ENCODE peak calls at places on chromosomes 13 and 19, in four cellular contexts. One of them, this sample, is unnamed.

GRCh38 chr13:111629933-111630332 is 309.5 kb downstream of the TEX29 start:
- DNase-seq in H1: no peak
- DNase-seq in mesendoderm: no peak
- DNase-seq in H9: peak; percentile 20
- DNase-seq in this sample: no peak

GRCh38 chr13:82412749-82413148 is 1469.5 kb downstream of the SLITRK1 start:
- DNase-seq in H1: no peak
- DNase-seq in mesendoderm: peak; percentile 4
- DNase-seq in H9: no peak
- DNase-seq in this sample: no peak

GRCh38 chr19:29672933-29673336 is 7.7 kb downstream of the PLEKHF1 start:
- DNase-seq in H1: no peak
- DNase-seq in mesendoderm: no peak
- DNase-seq in H9: no peak
- DNase-seq in this sample: no peak

GRCh38 chr19:16015805-16016173 is 60.5 kb upstream of the TPM4 start:
- DNase-seq in H1: no peak
- DNase-seq in mesendoderm: no peak
- DNase-seq in H9: no peak
- DNase-seq in this sample: no peak

GRCh38 chr13:106594986-106595385 is 27.0 kb upstream of the ARGLU1 start:
- DNase-seq in H1: no peak
- DNase-seq in mesendoderm: no peak
- DNase-seq in H9: no peak
- DNase-seq in this sample: no peak

GRCh38 chr13:104389722-104390121 is 1323.5 kb upstream of the SLC10A2 start:
- DNase-seq in H1: no peak
- DNase-seq in mesendoderm: no peak
- DNase-seq in H9: no peak
- DNase-seq in this sample: no peak

GRCh38 chr13:103431880-103432279 is 365.7 kb upstream of the SLC10A2 start:
- DNase-seq in H1: no peak
- DNase-seq in mesendoderm: no peak
- DNase-seq in H9: no peak
- DNase-seq in this sample: no peak

GRCh38 chr19:54014920-54015560 is 23.6 kb downstream of the CACNG6 start:
- DNase-seq in H1: no peak
- DNase-seq in mesendoderm: no peak
- DNase-seq in H9: no peak
- DNase-seq in this sample: no peak

GRCh38 chr19:7251502-7251901 is 42.7 kb downstream of the INSR start:
- DNase-seq in H1: no peak
- DNase-seq in mesendoderm: no peak
- DNase-seq in H9: no peak
- DNase-seq in this sample: no peak

GRCh38 chr19:48560095-48560530 is 8.1 kb downstream of the SULT2B1 start:
- DNase-seq in H1: no peak
- DNase-seq in mesendoderm: peak; percentile 54
- DNase-seq in H9: peak; percentile 44
- DNase-seq in this sample: no peak

GRCh38 chr19:41376241-41376997 is at the start of gene TMEM91:
- DNase-seq in H1: peak; percentile 85
- DNase-seq in mesendoderm: peak; percentile 63
- DNase-seq in H9: peak; percentile 69
- DNase-seq in this sample: no peak

GRCh38 chr19:36060430-36060829 is 5.7 kb downstream of the WDR62 start:
- DNase-seq in H1: peak; percentile 51
- DNase-seq in mesendoderm: peak; percentile 53
- DNase-seq in H9: peak; percentile 49
- DNase-seq in this sample: peak; percentile 63

GRCh38 chr19:34994286-34994642 is 5.9 kb upstream of the GRAMD1A start:
- DNase-seq in H1: no peak
- DNase-seq in mesendoderm: no peak
- DNase-seq in H9: no peak
- DNase-seq in this sample: no peak

GRCh38 chr13:36385471-36385870 is 39.3 kb upstream of the SPART start:
- DNase-seq in H1: no peak
- DNase-seq in mesendoderm: no peak
- DNase-seq in H9: no peak
- DNase-seq in this sample: peak; percentile 15

GRCh38 chr13:90321281-90321931 is 1026.1 kb upstream of the MIR17HG start:
- DNase-seq in H1: no peak
- DNase-seq in mesendoderm: no peak
- DNase-seq in H9: no peak
- DNase-seq in this sample: no peak

GRCh38 chr13:34174671-34175145 is 356.8 kb downstream of the RFC3 start:
- DNase-seq in H1: no peak
- DNase-seq in mesendoderm: no peak
- DNase-seq in H9: no peak
- DNase-seq in this sample: peak; percentile 33

GRCh38 chr13:50125306-50125555 is 110.0 kb downstream of the KCNRG start:
- DNase-seq in H1: no peak
- DNase-seq in mesendoderm: no peak
- DNase-seq in H9: no peak
- DNase-seq in this sample: no peak

GRCh38 chr19:18771328-18772242 is 19.5 kb downstream of the COMP start:
- DNase-seq in H1: no peak
- DNase-seq in mesendoderm: peak; percentile 54
- DNase-seq in H9: peak; percentile 62
- DNase-seq in this sample: no peak

GRCh38 chr13:63075126-63075525 is 1659.5 kb upstream of the PCDH20 start:
- DNase-seq in H1: no peak
- DNase-seq in mesendoderm: no peak
- DNase-seq in H9: no peak
- DNase-seq in this sample: no peak

GRCh38 chr19:46746281-46746965 is at the start of gene STRN4:
- DNase-seq in H1: peak; percentile 67
- DNase-seq in mesendoderm: peak; percentile 40
- DNase-seq in H9: no peak
- DNase-seq in this sample: no peak

GRCh38 chr13:40439928-40440327 is 226.5 kb downstream of the FOXO1 start:
- DNase-seq in H1: no peak
- DNase-seq in mesendoderm: no peak
- DNase-seq in H9: no peak
- DNase-seq in this sample: no peak

GRCh38 chr19:47232422-47233211 is 1.6 kb upstream of the BBC3 start:
- DNase-seq in H1: no peak
- DNase-seq in mesendoderm: no peak
- DNase-seq in H9: no peak
- DNase-seq in this sample: peak; percentile 82

GRCh38 chr13:23960566-23961156 is 63.4 kb upstream of the C1QTNF9B start:
- DNase-seq in H1: no peak
- DNase-seq in mesendoderm: peak; percentile 67
- DNase-seq in H9: no peak
- DNase-seq in this sample: peak; percentile 60

GRCh38 chr13:31431722-31432137 is 232.0 kb downstream of the B3GLCT start:
- DNase-seq in H1: peak; percentile 85
- DNase-seq in mesendoderm: peak; percentile 53
- DNase-seq in H9: peak; percentile 54
- DNase-seq in this sample: peak; percentile 28

GRCh38 chr19:5893907-5894703 is 9.5 kb downstream of the NDUFA11 start:
- DNase-seq in H1: no peak
- DNase-seq in mesendoderm: no peak
- DNase-seq in H9: no peak
- DNase-seq in this sample: no peak

GRCh38 chr19:608155-609000 is 18.7 kb downstream of the HCN2 start:
- DNase-seq in H1: no peak
- DNase-seq in mesendoderm: no peak
- DNase-seq in H9: no peak
- DNase-seq in this sample: no peak

GRCh38 chr13:39327080-39327479 is 275.9 kb downstream of the LHFPL6 start:
- DNase-seq in H1: no peak
- DNase-seq in mesendoderm: no peak
- DNase-seq in H9: no peak
- DNase-seq in this sample: no peak

GRCh38 chr13:39321578-39321977 is 281.4 kb downstream of the LHFPL6 start:
- DNase-seq in H1: no peak
- DNase-seq in mesendoderm: no peak
- DNase-seq in H9: no peak
- DNase-seq in this sample: peak; percentile 13

GRCh38 chr13:39322836-39323585 is 280.0 kb downstream of the LHFPL6 start:
- DNase-seq in H1: no peak
- DNase-seq in mesendoderm: no peak
- DNase-seq in H9: no peak
- DNase-seq in this sample: no peak

GRCh38 chr13:39326471-39326870 is 276.5 kb downstream of the LHFPL6 start:
- DNase-seq in H1: no peak
- DNase-seq in mesendoderm: no peak
- DNase-seq in H9: no peak
- DNase-seq in this sample: no peak

GRCh38 chr13:39324806-39325311 is 278.1 kb downstream of the LHFPL6 start:
- DNase-seq in H1: no peak
- DNase-seq in mesendoderm: no peak
- DNase-seq in H9: no peak
- DNase-seq in this sample: no peak
- H4K5ac ChIP-seq in H1: no peak overlapping the region
- H4K5ac ChIP-seq in mesendoderm: no peak overlapping the region
- H4K5ac ChIP-seq in H9: no peak overlapping the region
- H4K5ac ChIP-seq in this sample: no peak overlapping the region

GRCh38 chr13:79270859-79271258 is 135.2 kb downstream of the RBM26 start:
- DNase-seq in H1: no peak
- DNase-seq in mesendoderm: no peak
- DNase-seq in H9: no peak
- DNase-seq in this sample: no peak
- H4K5ac ChIP-seq in H1: no peak overlapping the region
- H4K5ac ChIP-seq in mesendoderm: no peak overlapping the region
- H4K5ac ChIP-seq in H9: no peak overlapping the region
- H4K5ac ChIP-seq in this sample: no peak overlapping the region

DNA sequence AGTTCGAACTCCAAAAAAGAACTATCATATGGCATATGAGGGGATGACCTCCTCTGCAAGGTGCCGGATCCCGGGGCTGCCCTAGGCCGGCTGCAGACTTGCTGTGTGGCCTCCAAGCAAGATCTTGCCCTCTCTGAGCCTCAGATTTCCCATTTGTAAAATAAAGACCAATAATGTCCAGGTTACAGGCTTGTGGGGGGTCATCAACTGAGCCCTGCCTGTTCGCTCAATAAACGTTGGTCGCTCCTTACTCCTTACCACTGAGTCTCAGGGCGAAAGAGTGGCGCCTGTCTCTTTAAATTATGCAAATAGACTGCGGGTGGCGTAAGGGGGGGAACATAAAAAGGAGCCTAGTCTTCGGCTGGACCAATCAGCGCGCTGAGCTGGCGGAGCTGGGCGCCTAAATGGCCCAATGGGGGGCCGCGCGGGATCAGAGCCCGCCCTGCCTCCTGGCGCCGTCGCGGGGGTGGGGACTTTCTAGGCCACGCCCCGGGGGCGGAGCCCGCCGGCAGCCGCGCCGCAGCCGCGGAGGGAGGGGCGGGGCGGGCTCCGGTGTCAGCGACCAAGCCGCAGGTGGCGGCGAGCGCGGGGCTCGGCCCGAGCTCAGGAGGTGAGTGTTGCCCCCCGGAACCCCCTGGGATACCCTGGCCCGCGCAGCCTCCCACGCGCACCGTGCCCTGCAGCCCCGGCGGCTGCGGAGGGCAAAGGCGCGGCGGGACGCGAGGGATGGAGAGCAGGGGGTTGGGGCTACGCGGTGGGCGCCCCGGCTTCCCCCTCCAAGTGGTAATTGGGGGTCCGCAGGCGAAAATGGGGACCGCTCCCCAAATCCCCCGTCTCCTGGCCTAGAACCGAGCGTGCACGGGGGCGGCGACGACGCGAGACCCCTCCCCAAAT is 3.8 kb upstream of the FCHO1 start:
- DNase-seq in H1: peak; percentile 95
- DNase-seq in mesendoderm: peak; percentile 96
- DNase-seq in H9: peak; percentile 95
- DNase-seq in this sample: peak; percentile 89
- H4K5ac ChIP-seq in H1: peak overlapping the region; percentile 50
- H4K5ac ChIP-seq in mesendoderm: no peak overlapping the region
- H4K5ac ChIP-seq in H9: no peak overlapping the region
- H4K5ac ChIP-seq in this sample: no peak overlapping the region

GRCh38 chr19:31418692-31419430 is 69.6 kb upstream of the TSHZ3 start:
- DNase-seq in H1: peak; percentile 73
- DNase-seq in mesendoderm: peak; percentile 57
- DNase-seq in H9: peak; percentile 97
- DNase-seq in this sample: no peak

GRCh38 chr19:31418055-31418454 is 68.8 kb upstream of the TSHZ3 start:
- DNase-seq in H1: peak; percentile 57
- DNase-seq in mesendoderm: peak; percentile 72
- DNase-seq in H9: peak; percentile 86
- DNase-seq in this sample: no peak

GRCh38 chr19:31416548-31416947 is 67.3 kb upstream of the TSHZ3 start:
- DNase-seq in H1: no peak
- DNase-seq in mesendoderm: peak; percentile 27
- DNase-seq in H9: peak; percentile 34
- DNase-seq in this sample: no peak

GRCh38 chr19:31413353-31413752 is 64.1 kb upstream of the TSHZ3 start:
- DNase-seq in H1: no peak
- DNase-seq in mesendoderm: no peak
- DNase-seq in H9: no peak
- DNase-seq in this sample: no peak

GRCh38 chr19:31415322-31415721 is 66.1 kb upstream of the TSHZ3 start:
- DNase-seq in H1: no peak
- DNase-seq in mesendoderm: no peak
- DNase-seq in H9: no peak
- DNase-seq in this sample: no peak
- H4K5ac ChIP-seq in H1: no peak overlapping the region
- H4K5ac ChIP-seq in mesendoderm: no peak overlapping the region
- H4K5ac ChIP-seq in H9: no peak overlapping the region
- H4K5ac ChIP-seq in this sample: no peak overlapping the region

This sample was measured in IMR-90.